ENCODE peak calls at places on chromosomes 4 and X, in seven cellular contexts. Z is GM12878, P is HCT116, Y is K562, N is HepG2, G is H1, E is SK-N-SH. H is an unnamed sample.

GRCh38 chr4:150224896-150225591 is 146.8 kb downstream of the DCLK2 start:
- DNase-seq in E (no peak), Y (no peak), N (no peak), Z (no peak), G (no peak), P (no peak), H (no peak)

GRCh38 chrX:37975421-37975820 is 30.9 kb upstream of the SYTL5 start:
- DNase-seq in Y (no peak), P (no peak), N (peak; percentile 35), G (no peak), Z (no peak), E (no peak), H (no peak)

GRCh38 chr4:38266616-38267015 is 306.4 kb downstream of the PTTG2 start:
- DNase-seq in G (no peak), P (peak; percentile 35), Z (no peak), E (no peak), Y (peak; percentile 68), N (peak; percentile 6), H (no peak)

GRCh38 chrX:40579139-40579538 is 1.6 kb upstream of the ATP6AP2 start:
- DNase-seq in N (no peak), G (no peak), Y (no peak), Z (no peak), P (no peak), E (no peak), H (no peak)

GRCh38 chrX:128698528-128698927 is 646.3 kb upstream of the ACTRT1 start:
- DNase-seq in P (no peak), G (no peak), Z (no peak), N (no peak), E (no peak), Y (no peak), H (no peak)

GRCh38 chr4:22091351-22091731 is 142.8 kb upstream of the KCNIP4 start:
- DNase-seq in G (no peak), E (no peak), N (no peak), Z (no peak), P (no peak), Y (no peak), H (no peak)

GRCh38 chrX:38514014-38514854 is 47.1 kb upstream of the TSPAN7 start:
- DNase-seq in P (no peak), Y (no peak), N (no peak), Z (no peak), E (no peak), G (no peak), H (no peak)

GRCh38 chrX:110089656-110090404 is 86.9 kb downstream of the TMEM164 start:
- DNase-seq in P (no peak), E (no peak), Z (no peak), G (no peak), Y (peak; percentile 44), N (no peak), H (no peak)

GRCh38 chrX:110304884-110305283 is 13.0 kb downstream of the AMMECR1 start:
- DNase-seq in Z (no peak), N (no peak), P (no peak), G (no peak), Y (no peak), E (no peak), H (no peak)

DNA sequence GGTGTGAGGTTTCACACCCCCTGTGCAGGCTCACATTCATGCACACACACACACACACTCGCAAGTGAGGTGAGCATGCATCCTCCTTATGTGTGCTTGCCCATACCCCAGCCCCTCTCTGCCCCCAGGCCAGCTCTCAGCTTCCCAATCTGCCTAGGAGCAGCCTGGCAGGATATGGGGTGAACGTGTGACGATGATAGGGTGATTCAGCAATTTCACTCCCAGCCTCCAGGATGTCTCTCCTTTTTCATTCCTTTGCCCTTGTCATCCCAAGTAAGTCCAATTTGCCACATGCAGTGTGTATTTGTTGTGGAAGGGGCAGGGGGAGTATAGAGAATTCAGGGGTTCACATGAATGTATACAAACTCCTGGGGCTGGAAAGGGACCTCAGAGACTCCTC is 7.2 kb downstream of the STARD8 start:
- DNase-seq in N (no peak), P (no peak), Z (no peak), G (no peak), E (no peak), Y (no peak), H (no peak)
- TF ChIP-seq JUND in N (no peak), P (no peak), Z (no peak), G (no peak), E (no peak), Y (no peak), H (no peak)

GRCh38 chrX:10242036-10242435 is 85.3 kb downstream of the CLCN4 start:
- DNase-seq in G (no peak), E (no peak), N (no peak), Z (no peak), Y (no peak), P (no peak), H (no peak)
- TF ChIP-seq JUND in G (no peak), E (no peak), N (no peak), Z (no peak), Y (no peak), P (no peak), H (no peak)

GRCh38 chr4:15694431-15694830 is 8.4 kb upstream of the BST1 start:
- DNase-seq in N (no peak), Y (no peak), G (no peak), Z (no peak), P (no peak), E (no peak), H (no peak)
- TF ChIP-seq JUND in N (no peak), Y (no peak), G (no peak), Z (no peak), P (no peak), E (no peak), H (no peak)

DNA sequence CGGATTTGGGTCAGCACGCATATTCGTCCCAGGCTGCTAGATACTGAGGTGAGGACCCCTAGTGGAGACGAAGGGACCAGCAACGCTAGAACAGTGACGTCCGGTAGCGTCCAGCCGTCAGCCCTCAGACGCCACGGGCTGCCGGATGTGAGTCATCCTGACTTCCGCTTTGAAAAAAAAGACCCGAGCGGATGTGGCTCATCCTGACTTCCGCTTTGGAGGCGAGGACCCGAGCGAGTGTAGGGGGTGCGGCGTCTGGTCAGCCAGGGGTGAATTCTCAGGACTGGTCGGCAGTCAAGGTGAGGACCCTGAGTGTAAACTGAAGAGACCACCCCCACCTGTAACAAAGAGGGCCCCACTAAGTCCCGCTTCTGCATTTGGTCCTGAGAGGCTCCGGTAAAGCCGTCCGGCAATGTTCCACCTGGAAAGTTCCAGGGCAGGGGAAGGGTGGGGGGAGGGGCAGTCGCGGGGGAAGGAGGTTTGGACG is at the start of gene MAGEB2:
- DNase-seq in Z (no peak), G (no peak), E (peak; percentile 33), N (no peak), Y (peak; percentile 89), P (peak; percentile 77), H (no peak)
- TF ChIP-seq JUND in Z (no peak), G (no peak), E (no peak), N (no peak), Y (peak; percentile 93), P (peak; percentile 65), H (no peak)

GRCh38 chr4:140693577-140693976 is 62.6 kb downstream of the TBC1D9 start:
- DNase-seq in E (no peak), N (no peak), P (no peak), Z (no peak), Y (no peak), G (no peak), H (no peak)
- TF ChIP-seq JUND in E (no peak), N (no peak), P (no peak), Z (no peak), Y (no peak), G (no peak), H (no peak)

GRCh38 chr4:148068065-148068911 is 336.4 kb downstream of the ARHGAP10 start:
- DNase-seq in Z (no peak), N (no peak), P (no peak), G (peak; percentile 56), Y (no peak), E (peak; percentile 73), H (no peak)

GRCh38 chr4:148067307-148067916 is 335.5 kb downstream of the ARHGAP10 start:
- DNase-seq in Z (no peak), N (no peak), P (no peak), G (peak; percentile 38), Y (no peak), E (no peak), H (no peak)

GRCh38 chr4:148071009-148071408 is 339.1 kb downstream of the ARHGAP10 start:
- DNase-seq in Y (no peak), E (no peak), Z (no peak), P (no peak), N (no peak), G (no peak), H (no peak)

GRCh38 chr4:148072789-148073188 is 340.9 kb downstream of the ARHGAP10 start:
- DNase-seq in Z (no peak), Y (no peak), N (no peak), G (no peak), P (no peak), E (no peak), H (no peak)

DNA sequence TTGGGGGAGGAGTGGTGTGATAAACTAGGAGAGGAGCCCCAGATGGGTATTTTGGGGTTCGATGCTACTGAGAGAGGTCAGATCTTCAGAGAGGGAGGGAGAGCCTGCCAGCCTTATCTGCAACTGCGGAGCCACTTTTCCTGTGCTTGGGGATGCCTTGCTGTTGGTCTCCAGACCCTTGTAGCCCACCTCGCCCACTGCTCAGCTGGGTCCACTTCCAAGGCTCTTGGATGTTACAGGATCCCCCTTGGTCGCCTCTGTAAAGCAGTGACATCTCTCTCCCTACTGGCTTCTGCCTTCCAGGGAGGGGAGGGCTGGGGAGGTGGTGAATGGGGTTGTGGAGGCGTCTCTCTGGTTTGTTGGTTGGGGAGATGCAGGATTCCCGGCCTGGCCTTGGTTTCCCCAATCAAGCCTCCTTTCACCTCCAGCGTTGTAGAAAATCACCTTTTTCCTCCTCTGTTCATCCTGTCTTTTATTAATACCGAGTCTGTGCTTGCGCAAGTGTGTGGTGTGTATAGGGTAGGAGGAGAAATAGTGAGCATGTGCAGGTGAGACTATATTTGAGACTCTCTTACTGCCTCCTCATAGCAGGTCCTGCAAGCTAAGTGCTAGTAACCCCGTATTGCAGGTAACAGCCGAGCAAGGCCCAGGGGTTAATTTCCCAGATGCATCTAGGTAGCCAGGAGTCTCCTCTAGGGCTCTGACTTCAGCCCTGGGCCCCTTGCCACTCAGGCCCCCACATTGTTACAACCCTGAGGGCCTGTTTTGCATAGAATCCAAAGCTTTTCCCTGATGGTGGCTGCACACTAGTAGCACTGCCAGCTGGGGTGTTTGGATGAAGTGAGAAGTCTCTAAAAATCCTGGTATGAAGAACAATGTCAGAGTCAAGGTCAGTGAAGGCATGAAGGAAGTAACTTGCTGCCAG is 337.5 kb downstream of the ARHGAP10 start:
- DNase-seq in Z (no peak), G (no peak), Y (no peak), P (no peak), N (no peak), E (no peak), H (no peak)
- TF ChIP-seq JUND in Z (no peak), G (no peak), Y (no peak), P (no peak), N (no peak), E (no peak), H (no peak)